ENCODE peak calls at places on chromosomes 7 and 10, in five cellular contexts. One of them, this sample, is unnamed.

GRCh38 chr7:116779222-116779621 is 83.2 kb upstream of the CAPZA2 start:
- DNase-seq in spleen: no peak
- DNase-seq in cerebellar nuclear complex: no peak
- DNase-seq in A549: no peak
- DNase-seq in colonic mucosa: no peak
- DNase-seq in this sample: no peak

GRCh38 chr7:20534543-20534942 is 80.9 kb upstream of the ABCB5 start:
- DNase-seq in spleen: no peak
- DNase-seq in cerebellar nuclear complex: no peak
- DNase-seq in A549: no peak
- DNase-seq in colonic mucosa: no peak
- DNase-seq in this sample: no peak

GRCh38 chr7:156012412-156012811 is 200.1 kb upstream of the SHH start:
- DNase-seq in spleen: no peak
- DNase-seq in cerebellar nuclear complex: no peak
- DNase-seq in A549: no peak
- DNase-seq in colonic mucosa: no peak
- DNase-seq in this sample: no peak

GRCh38 chr7:4468320-4469102 is 213.6 kb upstream of the FOXK1 start:
- DNase-seq in spleen: no peak
- DNase-seq in cerebellar nuclear complex: no peak
- DNase-seq in A549: no peak
- DNase-seq in colonic mucosa: no peak
- DNase-seq in this sample: no peak

GRCh38 chr10:6072215-6072941 is 10.2 kb upstream of the IL2RA start:
- DNase-seq in spleen: no peak
- DNase-seq in cerebellar nuclear complex: no peak
- DNase-seq in A549: no peak
- DNase-seq in colonic mucosa: no peak
- DNase-seq in this sample: no peak

GRCh38 chr10:21807162-21807561 is 196.4 kb downstream of the DNAJC1 start:
- DNase-seq in spleen: no peak
- DNase-seq in cerebellar nuclear complex: no peak
- DNase-seq in A549: no peak
- DNase-seq in colonic mucosa: no peak
- DNase-seq in this sample: peak

GRCh38 chr7:111855161-111855841 is 293.0 kb upstream of the IMMP2L start:
- DNase-seq in spleen: no peak
- DNase-seq in cerebellar nuclear complex: no peak
- DNase-seq in A549: peak
- DNase-seq in colonic mucosa: peak
- DNase-seq in this sample: peak

GRCh38 chr7:134750083-134751062 is 29.1 kb upstream of the CALD1 start:
- DNase-seq in spleen: no peak
- DNase-seq in cerebellar nuclear complex: no peak
- DNase-seq in A549: peak
- DNase-seq in colonic mucosa: peak
- DNase-seq in this sample: peak

GRCh38 chr7:46776790-46777189 is 805.1 kb downstream of the TNS3 start:
- DNase-seq in spleen: no peak
- DNase-seq in cerebellar nuclear complex: no peak
- DNase-seq in A549: no peak
- DNase-seq in colonic mucosa: no peak
- DNase-seq in this sample: no peak

GRCh38 chr7:139683137-139683871 is 94.5 kb downstream of the HIPK2 start:
- DNase-seq in spleen: no peak
- DNase-seq in cerebellar nuclear complex: no peak
- DNase-seq in A549: no peak
- DNase-seq in colonic mucosa: no peak
- DNase-seq in this sample: no peak

GRCh38 chr10:7819126-7819470 is 793 bp downstream of the TAF3 start:
- DNase-seq in spleen: no peak
- DNase-seq in cerebellar nuclear complex: no peak
- DNase-seq in A549: peak
- DNase-seq in colonic mucosa: peak
- DNase-seq in this sample: no peak

GRCh38 chr7:99624487-99624886 is 7.7 kb downstream of the ZSCAN25 start:
- DNase-seq in spleen: peak
- DNase-seq in cerebellar nuclear complex: no peak
- DNase-seq in A549: no peak
- DNase-seq in colonic mucosa: no peak
- DNase-seq in this sample: no peak

GRCh38 chr7:22990588-22990949 is 23.4 kb downstream of the HYCC1 start:
- DNase-seq in spleen: no peak
- DNase-seq in cerebellar nuclear complex: no peak
- DNase-seq in A549: no peak
- DNase-seq in colonic mucosa: no peak
- DNase-seq in this sample: no peak

GRCh38 chr7:8060241-8060640 is 91.6 kb downstream of the GLCCI1 start:
- DNase-seq in spleen: no peak
- DNase-seq in cerebellar nuclear complex: no peak
- DNase-seq in A549: no peak
- DNase-seq in colonic mucosa: no peak
- DNase-seq in this sample: no peak

GRCh38 chr10:47402681-47403301 is 18.7 kb upstream of the ZNF488 start:
- DNase-seq in spleen: peak
- DNase-seq in cerebellar nuclear complex: no peak
- DNase-seq in A549: peak
- DNase-seq in colonic mucosa: peak
- DNase-seq in this sample: no peak

GRCh38 chr7:122802211-122802833 is 83.9 kb downstream of the CADPS2 start:
- DNase-seq in spleen: no peak
- DNase-seq in cerebellar nuclear complex: no peak
- DNase-seq in A549: no peak
- DNase-seq in colonic mucosa: no peak
- DNase-seq in this sample: no peak